ENCODE peak calls at places on chromosomes 5 and 9, in eight cellular contexts. P is uterus, S is prostate gland, K is OCI-LY7, M is heart left ventricle, U is IMR-90, D is lung, F is AG04450. W is an unnamed sample.

GRCh38 chr5:25567881-25568280 is 923.1 kb upstream of the CDH10 start:
- DNase-seq in P (no peak), S (no peak), K (no peak), M (no peak), U (no peak), D (no peak), F (no peak), W (no peak)

GRCh38 chr9:135939351-135940265 is 21.6 kb downstream of the UBAC1 start:
- DNase-seq in P (no peak), S (no peak), K (no peak), M (no peak), U (no peak), D (no peak), F (no peak), W (no peak)

GRCh38 chr5:177982072-177982727 is 13.8 kb downstream of the PROP1 start:
- DNase-seq in P (no peak), S (no peak), K (peak; percentile 65), M (no peak), U (no peak), D (no peak), F (no peak), W (no peak)

GRCh38 chr5:55714749-55715148 is 2.6 kb upstream of the SLC38A9 start:
- DNase-seq in P (no peak), S (no peak), K (no peak), M (no peak), U (no peak), D (no peak), F (no peak), W (no peak)

GRCh38 chr5:56941981-56942380 is 9.9 kb downstream of the MIER3 start:
- DNase-seq in P (no peak), S (no peak), K (no peak), M (no peak), U (peak; percentile 55), D (no peak), F (peak; percentile 2), W (no peak)

GRCh38 chr5:530001-530400 is 5.8 kb upstream of the SLC9A3 start:
- DNase-seq in P (no peak), S (no peak), K (peak; percentile 32), M (no peak), U (no peak), D (no peak), F (no peak), W (no peak)

GRCh38 chr5:80156156-80156555 is 99.7 kb downstream of the SERINC5 start:
- DNase-seq in P (no peak), S (no peak), K (no peak), M (no peak), U (peak; percentile 24), D (no peak), F (no peak), W (no peak)

GRCh38 chr5:36378551-36378950 is 76.8 kb upstream of the RANBP3L start:
- DNase-seq in P (no peak), S (no peak), K (no peak), M (no peak), U (peak; percentile 7), D (no peak), F (no peak), W (no peak)

DNA sequence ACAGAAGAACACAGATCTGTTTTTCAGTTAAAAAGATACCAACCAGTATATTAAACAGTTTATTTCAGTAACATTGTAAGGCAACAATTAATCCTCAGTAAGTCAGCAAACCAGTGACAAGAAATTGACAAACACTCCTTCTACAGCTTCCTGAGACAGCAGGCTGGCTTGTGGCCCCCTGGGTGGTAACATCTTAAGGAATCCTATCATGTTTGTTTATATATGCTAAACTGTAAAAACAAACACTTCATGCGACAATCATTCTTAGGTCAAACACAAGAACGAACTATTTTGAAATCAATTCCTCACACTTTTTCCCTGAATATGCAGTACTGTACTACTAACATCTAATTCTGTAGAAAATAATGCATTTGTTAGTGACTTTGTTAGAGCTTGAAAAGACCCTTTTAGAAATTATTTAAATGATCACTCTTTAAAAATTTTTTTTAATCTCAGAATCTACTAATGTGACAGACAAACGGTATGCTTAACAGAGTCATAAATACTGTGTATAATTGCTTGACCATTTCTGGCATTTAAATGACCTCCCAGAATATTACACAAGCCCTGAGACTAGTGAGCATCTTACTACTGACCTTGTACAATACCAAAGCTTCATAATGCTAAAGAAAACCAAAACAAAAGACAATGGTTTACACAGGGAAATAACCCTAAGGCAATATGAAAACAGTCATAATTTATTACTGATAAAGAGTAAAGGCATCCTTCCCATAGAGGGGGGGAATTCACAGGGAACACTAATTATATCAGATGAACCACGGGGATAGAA is 48.2 kb downstream of the ERMP1 start:
- DNase-seq in P (no peak), S (no peak), K (no peak), M (no peak), U (no peak), D (no peak), F (no peak), W (no peak)
- H3K9me3 ChIP-seq in P (peaks cover 12% of the 10 kb centered on the region), S (no peaks in the 10 kb centered on the region), K (peaks cover 6% of the 10 kb centered on the region), M (no peaks in the 10 kb centered on the region), U (peaks cover 8% of the 10 kb centered on the region), D (peaks cover 1% of the 10 kb centered on the region), F (peaks cover 5% of the 10 kb centered on the region), W (peaks cover 23% of the 10 kb centered on the region)

GRCh38 chr5:178982941-178983340 is 12.2 kb downstream of the GRM6 start:
- DNase-seq in P (no peak), S (no peak), K (no peak), M (no peak), U (no peak), D (no peak), F (no peak), W (no peak)

GRCh38 chr5:178981381-178981780 is 13.7 kb downstream of the GRM6 start:
- DNase-seq in P (no peak), S (no peak), K (no peak), M (no peak), U (no peak), D (no peak), F (no peak), W (no peak)

GRCh38 chr5:178986326-178986960 is 8.7 kb downstream of the GRM6 start:
- DNase-seq in P (no peak), S (no peak), K (no peak), M (no peak), U (no peak), D (no peak), F (no peak), W (no peak)

GRCh38 chr5:178984145-178985072 is 10.7 kb downstream of the GRM6 start:
- DNase-seq in P (no peak), S (no peak), K (no peak), M (no peak), U (no peak), D (no peak), F (no peak), W (no peak)

DNA sequence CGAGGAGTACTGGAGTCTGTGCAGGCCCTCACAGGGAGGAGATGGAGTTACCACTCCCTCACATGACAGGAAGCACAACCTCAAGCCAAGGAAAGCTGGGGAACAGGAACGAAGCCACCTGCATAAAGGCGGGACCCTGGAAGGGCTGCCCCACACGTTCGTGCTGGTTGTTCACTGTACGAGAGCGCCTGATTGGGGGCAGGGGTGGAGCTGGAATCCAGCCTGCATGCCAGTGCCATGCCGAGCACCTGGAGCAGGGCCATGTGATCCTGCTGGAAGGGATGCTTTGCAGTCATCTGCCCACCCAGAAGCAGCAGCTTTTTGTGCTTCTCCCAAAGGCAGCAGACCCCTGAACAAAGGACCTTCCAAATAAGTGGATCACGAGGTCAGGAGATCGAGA is 11.4 kb downstream of the GRM6 start:
- DNase-seq in P (no peak), S (no peak), K (no peak), M (no peak), U (no peak), D (no peak), F (no peak), W (no peak)
- H3K9me3 ChIP-seq in P (peaks cover 57% of the 10 kb centered on the region), S (no peaks in the 10 kb centered on the region), K (no peaks in the 10 kb centered on the region), M (no peaks in the 10 kb centered on the region), U (peaks cover 66% of the 10 kb centered on the region), D (peaks cover 79% of the 10 kb centered on the region), F (peaks cover 89% of the 10 kb centered on the region), W (peaks cover 88% of the 10 kb centered on the region)

GRCh38 chr9:10703139-10703538 is 90.3 kb upstream of the PTPRD start:
- DNase-seq in P (no peak), S (no peak), K (no peak), M (no peak), U (no peak), D (no peak), F (no peak), W (no peak)

GRCh38 chr9:10701906-10702305 is 89.1 kb upstream of the PTPRD start:
- DNase-seq in P (no peak), S (no peak), K (no peak), M (no peak), U (no peak), D (no peak), F (no peak), W (no peak)

GRCh38 chr9:10704720-10705119 is 91.9 kb upstream of the PTPRD start:
- DNase-seq in P (no peak), S (no peak), K (no peak), M (no peak), U (no peak), D (no peak), F (no peak), W (no peak)

GRCh38 chr9:10697044-10697443 is 84.2 kb upstream of the PTPRD start:
- DNase-seq in P (no peak), S (no peak), K (no peak), M (no peak), U (no peak), D (no peak), F (no peak), W (no peak)

DNA sequence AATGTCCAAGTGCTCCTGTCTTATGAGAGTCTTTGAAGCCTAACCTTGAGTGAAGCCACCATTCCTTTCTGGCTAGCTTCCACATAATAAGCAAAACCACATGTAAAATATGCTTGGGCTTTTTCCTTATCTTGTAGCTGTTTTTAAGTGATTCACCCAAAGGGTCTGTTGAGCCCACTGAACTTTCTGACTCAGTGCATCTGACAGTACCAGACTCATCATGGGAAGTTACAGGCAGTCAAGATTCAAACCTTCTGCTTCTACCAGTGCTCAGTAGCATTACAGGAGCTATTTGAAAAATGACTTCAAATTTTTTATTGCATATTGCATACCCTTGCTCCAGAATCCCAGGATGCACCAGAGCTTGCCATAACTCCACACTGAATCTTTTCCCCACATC is 87.5 kb upstream of the PTPRD start:
- DNase-seq in P (no peak), S (no peak), K (no peak), M (no peak), U (no peak), D (no peak), F (no peak), W (no peak)
- H3K9me3 ChIP-seq in P (no peaks in the 10 kb centered on the region), S (no peaks in the 10 kb centered on the region), K (no peaks in the 10 kb centered on the region), M (no peaks in the 10 kb centered on the region), U (no peaks in the 10 kb centered on the region), D (no peaks in the 10 kb centered on the region), F (no peaks in the 10 kb centered on the region), W (no peaks in the 10 kb centered on the region)

GRCh38 chr5:60354322-60354721 is 345.6 kb downstream of the DEPDC1B start:
- DNase-seq in P (no peak), S (no peak), K (no peak), M (no peak), U (no peak), D (no peak), F (no peak), W (no peak)

GRCh38 chr5:60349891-60350415 is 350.0 kb downstream of the DEPDC1B start:
- DNase-seq in P (no peak), S (no peak), K (no peak), M (no peak), U (no peak), D (no peak), F (no peak), W (no peak)

GRCh38 chr5:60350794-60351193 is 349.2 kb downstream of the DEPDC1B start:
- DNase-seq in P (no peak), S (no peak), K (no peak), M (no peak), U (no peak), D (no peak), F (no peak), W (no peak)

GRCh38 chr5:60355181-60355580 is 344.8 kb downstream of the DEPDC1B start:
- DNase-seq in P (no peak), S (no peak), K (no peak), M (no peak), U (no peak), D (no peak), F (no peak), W (no peak)

GRCh38 chr5:60352992-60353391 is 347.0 kb downstream of the DEPDC1B start:
- DNase-seq in P (no peak), S (no peak), K (no peak), M (no peak), U (no peak), D (no peak), F (no peak), W (no peak)
- H3K9me3 ChIP-seq in P (no peaks in the 10 kb centered on the region), S (no peaks in the 10 kb centered on the region), K (no peaks in the 10 kb centered on the region), M (no peaks in the 10 kb centered on the region), U (no peaks in the 10 kb centered on the region), D (no peaks in the 10 kb centered on the region), F (no peaks in the 10 kb centered on the region), W (no peaks in the 10 kb centered on the region)